ENCODE peak calls at places on chromosomes 1 and 21, in six cellular contexts. One of them, this sample, is unnamed.

GRCh38 chr1:233668146-233668724 is 54.3 kb downstream of the KCNK1 start:
- DNase-seq in neuronal stem cell: no peak
- DNase-seq in H9: no peak
- DNase-seq in IMR-90: no peak
- DNase-seq in mesenchymal stem cell: no peak
- DNase-seq in H1: no peak
- DNase-seq in this sample: no peak

GRCh38 chr1:109040627-109041613 is 982 bp downstream of the WDR47 start:
- DNase-seq in neuronal stem cell: peak
- DNase-seq in H9: peak
- DNase-seq in IMR-90: no peak
- DNase-seq in mesenchymal stem cell: peak
- DNase-seq in H1: no peak
- DNase-seq in this sample: peak

GRCh38 chr1:94743866-94744265 is 76.3 kb upstream of the SLC44A3 start:
- DNase-seq in neuronal stem cell: no peak
- DNase-seq in H9: no peak
- DNase-seq in IMR-90: peak
- DNase-seq in mesenchymal stem cell: peak
- DNase-seq in H1: no peak
- DNase-seq in this sample: no peak

GRCh38 chr1:157803851-157804250 is 16.1 kb downstream of the FCRL1 start:
- DNase-seq in neuronal stem cell: no peak
- DNase-seq in H9: no peak
- DNase-seq in IMR-90: no peak
- DNase-seq in mesenchymal stem cell: no peak
- DNase-seq in H1: no peak
- DNase-seq in this sample: peak

GRCh38 chr1:36871146-36871971 is 163.0 kb downstream of the GRIK3 start:
- DNase-seq in neuronal stem cell: no peak
- DNase-seq in H9: no peak
- DNase-seq in IMR-90: peak
- DNase-seq in mesenchymal stem cell: no peak
- DNase-seq in H1: no peak
- DNase-seq in this sample: no peak

GRCh38 chr1:96721382-96722160 is at the start of gene PTBP2:
- DNase-seq in neuronal stem cell: peak
- DNase-seq in H9: peak
- DNase-seq in IMR-90: peak
- DNase-seq in mesenchymal stem cell: peak
- DNase-seq in H1: no peak
- DNase-seq in this sample: peak

GRCh38 chr1:160797861-160798273 is 1.9 kb downstream of the LY9 start:
- DNase-seq in neuronal stem cell: no peak
- DNase-seq in H9: no peak
- DNase-seq in IMR-90: no peak
- DNase-seq in mesenchymal stem cell: no peak
- DNase-seq in H1: no peak
- DNase-seq in this sample: no peak

GRCh38 chr21:29520146-29520545 is 221.4 kb downstream of the BACH1 start:
- DNase-seq in neuronal stem cell: no peak
- DNase-seq in H9: no peak
- DNase-seq in IMR-90: no peak
- DNase-seq in mesenchymal stem cell: no peak
- DNase-seq in H1: no peak
- DNase-seq in this sample: no peak

GRCh38 chr1:18629659-18630510 is 761 bp upstream of the PAX7 start:
- DNase-seq in neuronal stem cell: no peak
- DNase-seq in H9: no peak
- DNase-seq in IMR-90: no peak
- DNase-seq in mesenchymal stem cell: no peak
- DNase-seq in H1: no peak
- DNase-seq in this sample: no peak

GRCh38 chr1:5342830-5343229 is 649.4 kb downstream of the NPHP4 start:
- DNase-seq in neuronal stem cell: no peak
- DNase-seq in H9: no peak
- DNase-seq in IMR-90: no peak
- DNase-seq in mesenchymal stem cell: no peak
- DNase-seq in H1: no peak
- DNase-seq in this sample: no peak

GRCh38 chr1:90074555-90075315 is 79.8 kb downstream of the ZNF326 start:
- DNase-seq in neuronal stem cell: no peak
- DNase-seq in H9: no peak
- DNase-seq in IMR-90: no peak
- DNase-seq in mesenchymal stem cell: no peak
- DNase-seq in H1: no peak
- DNase-seq in this sample: no peak

GRCh38 chr1:230333590-230334446 is 92.3 kb downstream of the PGBD5 start:
- DNase-seq in neuronal stem cell: no peak
- DNase-seq in H9: no peak
- DNase-seq in IMR-90: no peak
- DNase-seq in mesenchymal stem cell: no peak
- DNase-seq in H1: no peak
- DNase-seq in this sample: no peak

GRCh38 chr1:230375795-230376194 is 50.3 kb downstream of the PGBD5 start:
- DNase-seq in neuronal stem cell: no peak
- DNase-seq in H9: no peak
- DNase-seq in IMR-90: no peak
- DNase-seq in mesenchymal stem cell: no peak
- DNase-seq in H1: no peak
- DNase-seq in this sample: no peak

GRCh38 chr1:22639286-22639685 is 2.9 kb downstream of the C1QA start:
- DNase-seq in neuronal stem cell: no peak
- DNase-seq in H9: peak
- DNase-seq in IMR-90: peak
- DNase-seq in mesenchymal stem cell: peak
- DNase-seq in H1: peak
- DNase-seq in this sample: no peak

GRCh38 chr1:5416518-5416917 is 575.7 kb downstream of the NPHP4 start:
- DNase-seq in neuronal stem cell: no peak
- DNase-seq in H9: no peak
- DNase-seq in IMR-90: no peak
- DNase-seq in mesenchymal stem cell: no peak
- DNase-seq in H1: no peak
- DNase-seq in this sample: no peak

GRCh38 chr21:41678016-41678935 is 88.6 kb downstream of the RIPK4 start:
- DNase-seq in neuronal stem cell: no peak
- DNase-seq in H9: no peak
- DNase-seq in IMR-90: peak
- DNase-seq in mesenchymal stem cell: peak
- DNase-seq in H1: no peak
- DNase-seq in this sample: no peak
- H2AFZ ChIP-seq in neuronal stem cell: peak
- H2AFZ ChIP-seq in H9: no peak
- H2AFZ ChIP-seq in IMR-90: peak
- H2AFZ ChIP-seq in mesenchymal stem cell: no peak
- H2AFZ ChIP-seq in H1: peak
- H2AFZ ChIP-seq in this sample: peak

GRCh38 chr1:60615661-60616060 is 466.7 kb upstream of the NFIA start:
- DNase-seq in neuronal stem cell: no peak
- DNase-seq in H9: no peak
- DNase-seq in IMR-90: no peak
- DNase-seq in mesenchymal stem cell: no peak
- DNase-seq in H1: no peak
- DNase-seq in this sample: no peak

DNA sequence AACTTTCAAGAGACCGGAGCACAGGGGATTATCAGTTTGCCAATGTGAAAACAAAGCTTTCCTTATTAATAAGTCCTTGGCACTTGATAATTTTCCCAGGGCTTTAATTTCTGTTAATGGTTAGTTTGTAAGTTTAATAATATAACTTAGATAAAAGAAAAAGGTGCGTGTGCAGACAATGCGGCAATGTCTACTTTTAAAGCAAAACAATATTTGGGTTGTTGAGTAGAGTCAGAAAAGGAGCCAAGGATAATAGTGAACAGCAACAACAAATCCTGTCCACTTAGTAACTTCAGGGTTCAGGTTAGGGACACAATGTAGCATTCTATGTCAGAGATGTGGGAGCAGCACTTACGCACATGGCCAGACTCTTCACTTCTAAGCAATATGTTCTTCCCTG is 469.6 kb upstream of the NFIA start:
- DNase-seq in neuronal stem cell: no peak
- DNase-seq in H9: no peak
- DNase-seq in IMR-90: no peak
- DNase-seq in mesenchymal stem cell: no peak
- DNase-seq in H1: no peak
- DNase-seq in this sample: no peak
- H3K14ac ChIP-seq in neuronal stem cell: no peak
- H3K14ac ChIP-seq in H9: no peak
- H3K14ac ChIP-seq in IMR-90: no peak
- H3K14ac ChIP-seq in mesenchymal stem cell: no peak
- H3K14ac ChIP-seq in H1: no peak
- H3K14ac ChIP-seq in this sample: no peak

GRCh38 chr1:77434972-77435371 is 153.2 kb downstream of the AK5 start:
- DNase-seq in neuronal stem cell: no peak
- DNase-seq in H9: no peak
- DNase-seq in IMR-90: no peak
- DNase-seq in mesenchymal stem cell: no peak
- DNase-seq in H1: no peak
- DNase-seq in this sample: no peak
- H2AFZ ChIP-seq in neuronal stem cell: no peak
- H2AFZ ChIP-seq in H9: no peak
- H2AFZ ChIP-seq in IMR-90: no peak
- H2AFZ ChIP-seq in mesenchymal stem cell: no peak
- H2AFZ ChIP-seq in H1: no peak
- H2AFZ ChIP-seq in this sample: no peak

GRCh38 chr1:7253118-7253480 is 467.8 kb downstream of the CAMTA1 start:
- DNase-seq in neuronal stem cell: no peak
- DNase-seq in H9: no peak
- DNase-seq in IMR-90: peak
- DNase-seq in mesenchymal stem cell: no peak
- DNase-seq in H1: no peak
- DNase-seq in this sample: no peak
- H3K14ac ChIP-seq in neuronal stem cell: no peak
- H3K14ac ChIP-seq in H9: no peak
- H3K14ac ChIP-seq in IMR-90: peak
- H3K14ac ChIP-seq in mesenchymal stem cell: no peak
- H3K14ac ChIP-seq in H1: no peak
- H3K14ac ChIP-seq in this sample: no peak